ENCODE peak calls at places on chromosome 13, in four cellular contexts. C is transverse colon; X is adrenal gland; S is CD8-positive, alpha-beta T cell. O is an unnamed sample.

GRCh38 chr13:88857256-88857655 is 1186.1 kb downstream of the SLITRK5 start:
- DNase-seq in C (no peak), X (no peak), S (no peak), O (no peak)

GRCh38 chr13:41802684-41803554 is 158.0 kb downstream of the VWA8 start:
- DNase-seq in C (no peak), X (no peak), S (no peak), O (peak; percentile 21)

GRCh38 chr13:98944336-98944735 is 33.5 kb downstream of the DOCK9 start:
- DNase-seq in C (no peak), X (no peak), S (no peak), O (no peak)

GRCh38 chr13:99617474-99618255 is 116.4 kb downstream of the TM9SF2 start:
- DNase-seq in C (peak; percentile 21), X (peak; percentile 40), S (no peak), O (no peak)

GRCh38 chr13:40345654-40346372 is 320.6 kb downstream of the FOXO1 start:
- DNase-seq in C (no peak), X (no peak), S (no peak), O (no peak)

GRCh38 chr13:99993660-99994455 is 12.3 kb downstream of the ZIC2 start:
- DNase-seq in C (no peak), X (no peak), S (no peak), O (no peak)

GRCh38 chr13:72258340-72258981 is 391.5 kb upstream of the DACH1 start:
- DNase-seq in C (no peak), X (no peak), S (no peak), O (no peak)

GRCh38 chr13:110651271-110651670 is 35.9 kb downstream of the NAXD start:
- DNase-seq in C (no peak), X (no peak), S (no peak), O (no peak)

GRCh38 chr13:110685305-110685704 is 20.6 kb downstream of the CARS2 start:
- DNase-seq in C (no peak), X (no peak), S (no peak), O (no peak)

GRCh38 chr13:44573071-44573470 is 3.1 kb downstream of the TSC22D1 start:
- DNase-seq in C (no peak), X (no peak), S (no peak), O (no peak)

GRCh38 chr13:74191036-74191809 is 57.0 kb upstream of the KLF12 start:
- DNase-seq in C (no peak), X (no peak), S (no peak), O (no peak)

GRCh38 chr13:83773961-83774360 is 108.3 kb downstream of the SLITRK1 start:
- DNase-seq in C (no peak), X (no peak), S (no peak), O (no peak)

GRCh38 chr13:28559636-28560259 is 64.8 kb upstream of the FLT1 start:
- DNase-seq in C (no peak), X (no peak), S (no peak), O (no peak)

GRCh38 chr13:35342440-35342839 is 134.0 kb downstream of the MAB21L1 start:
- DNase-seq in C (no peak), X (no peak), S (no peak), O (no peak)

GRCh38 chr13:99959538-99960230 is 11.9 kb downstream of the ZIC5 start:
- DNase-seq in C (no peak), X (no peak), S (no peak), O (no peak)

GRCh38 chr13:114128624-114129522 is 3.5 kb downstream of the RASA3 start:
- DNase-seq in C (peak; percentile 79), X (peak; percentile 69), S (peak; percentile 57), O (no peak)

GRCh38 chr13:26051231-26052135 is at the start of gene SHISA2:
- DNase-seq in C (no peak), X (no peak), S (no peak), O (peak; percentile 58)

GRCh38 chr13:83272076-83272475 is 610.2 kb downstream of the SLITRK1 start:
- DNase-seq in C (no peak), X (no peak), S (no peak), O (no peak)

GRCh38 chr13:51330741-51331140 is 8.8 kb upstream of the SERPINE3 start:
- DNase-seq in C (no peak), X (no peak), S (no peak), O (no peak)

GRCh38 chr13:101139076-101139475 is 277.2 kb downstream of the NALCN start:
- DNase-seq in C (no peak), X (no peak), S (no peak), O (peak; percentile 2)
- TF ChIP-seq CTCF in C (no peak), X (no peak), S (no peak), O (no peak)

GRCh38 chr13:47170971-47171370 is 274.1 kb upstream of the HTR2A start:
- DNase-seq in C (no peak), X (no peak), S (no peak), O (no peak)

GRCh38 chr13:47178090-47178950 is 281.5 kb upstream of the HTR2A start:
- DNase-seq in C (no peak), X (no peak), S (no peak), O (no peak)

GRCh38 chr13:47179321-47179720 is 282.5 kb upstream of the HTR2A start:
- DNase-seq in C (no peak), X (no peak), S (no peak), O (no peak)

GRCh38 chr13:47175172-47175806 is 278.4 kb upstream of the HTR2A start:
- DNase-seq in C (no peak), X (no peak), S (no peak), O (no peak)
- H3K27ac ChIP-seq in C (no peak overlapping the region), X (no peak overlapping the region), S (no peak overlapping the region), O (no peak overlapping the region)

GRCh38 chr13:61685683-61686013 is 270.0 kb upstream of the PCDH20 start:
- DNase-seq in C (no peak), X (no peak), S (no peak), O (no peak)
- TF ChIP-seq CTCF in C (no peak), X (no peak), S (no peak), O (no peak)

DNA sequence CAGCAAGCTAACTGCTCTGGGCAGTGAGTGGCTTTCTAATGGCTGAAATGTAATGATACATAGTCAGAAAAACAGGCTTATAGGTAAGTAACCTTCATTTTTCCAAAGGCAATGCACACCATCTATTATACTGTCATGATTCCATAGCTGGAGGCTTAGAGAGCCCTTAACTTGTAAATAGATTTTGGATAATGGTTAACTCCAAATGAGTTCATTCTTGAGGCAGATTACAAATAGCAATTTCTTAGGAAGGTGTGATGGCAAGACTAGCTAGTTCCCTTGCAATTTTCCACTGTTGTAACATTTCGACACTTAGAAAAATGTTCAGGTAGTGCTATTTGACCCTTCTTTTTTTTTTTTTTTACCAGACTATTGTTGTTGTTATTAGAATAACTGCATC is 789.8 kb upstream of the PCDH9 start:
- DNase-seq in C (no peak), X (no peak), S (no peak), O (no peak)
- H3K27ac ChIP-seq in C (no peak overlapping the region), X (no peak overlapping the region), S (no peak overlapping the region), O (no peak overlapping the region)

DNA sequence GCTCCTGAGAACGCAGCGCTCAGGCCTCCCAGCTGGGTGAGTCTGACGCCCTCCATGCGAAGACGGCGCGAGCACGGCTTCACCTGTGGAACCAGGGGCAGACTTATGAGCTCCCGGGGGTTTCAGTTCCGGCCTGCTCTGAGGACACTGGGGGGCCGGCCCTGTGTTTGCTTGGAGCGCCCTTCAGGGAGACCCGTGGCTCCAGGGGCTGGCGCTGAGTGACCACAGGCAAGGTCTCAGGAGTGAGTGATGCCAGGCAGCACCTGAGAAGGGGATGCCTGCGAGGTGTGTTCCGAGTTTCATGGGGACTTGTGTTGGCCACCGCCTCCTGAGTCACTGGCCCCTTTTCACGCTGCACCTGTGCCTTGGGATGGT is 4.5 kb downstream of the MCF2L start:
- DNase-seq in C (peak; percentile 3), X (no peak), S (no peak), O (no peak)
- TF ChIP-seq CTCF in C (no peak), X (no peak), S (no peak), O (no peak)

DNA sequence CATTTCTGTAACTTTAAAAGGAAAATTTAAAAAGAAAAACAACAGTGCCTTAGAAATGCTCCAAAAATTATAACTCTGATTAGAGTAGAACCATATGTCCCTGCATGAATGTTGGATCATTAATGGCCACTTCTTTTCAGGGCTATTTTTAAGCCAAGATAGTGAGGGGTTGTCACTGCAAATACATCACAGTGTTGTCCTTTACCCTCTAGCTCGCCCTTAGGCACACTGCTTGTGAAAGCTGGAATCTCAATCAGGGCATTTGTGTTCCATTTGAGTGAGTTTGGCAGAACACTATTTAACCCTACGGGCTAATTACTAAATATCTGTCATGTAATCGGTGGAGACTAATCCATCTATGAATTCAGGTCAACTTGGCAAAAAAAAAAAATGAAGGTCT is 212.2 kb downstream of the NHLRC3 start:
- DNase-seq in C (no peak), X (no peak), S (no peak), O (no peak)
- H3K27ac ChIP-seq in C (no peak overlapping the region), X (no peak overlapping the region), S (no peak overlapping the region), O (no peak overlapping the region)

GRCh38 chr13:32445461-32445860 is 17.5 kb upstream of the N4BP2L1 start:
- DNase-seq in C (no peak), X (no peak), S (no peak), O (no peak)

GRCh38 chr13:32446778-32447465 is 19.0 kb upstream of the N4BP2L1 start:
- DNase-seq in C (no peak), X (no peak), S (no peak), O (no peak)

GRCh38 chr13:32446220-32446619 is 18.3 kb upstream of the N4BP2L1 start:
- DNase-seq in C (no peak), X (no peak), S (no peak), O (no peak)

GRCh38 chr13:32448224-32448623 is 20.3 kb upstream of the N4BP2L1 start:
- DNase-seq in C (no peak), X (no peak), S (no peak), O (no peak)

GRCh38 chr13:32443111-32443510 is 15.2 kb upstream of the N4BP2L1 start:
- DNase-seq in C (peak; percentile 35), X (no peak), S (no peak), O (no peak)
- TF ChIP-seq CTCF in C (peak; percentile 24), X (no peak), S (peak; percentile 65), O (no peak)

GRCh38 chr13:81393110-81393509 is 1052.2 kb upstream of the SPRY2 start:
- DNase-seq in C (no peak), X (no peak), S (no peak), O (no peak)
- H3K27ac ChIP-seq in C (peak overlapping the region; percentile 77), X (no peak overlapping the region), S (no peak overlapping the region), O (no peak overlapping the region)

GRCh38 chr13:32415019-32415418 is 12.9 kb downstream of the N4BP2L1 start:
- DNase-seq in C (peak; percentile 25), X (no peak), S (no peak), O (no peak)
- TF ChIP-seq CTCF in C (peak; percentile 31), X (no peak), S (no peak), O (peak; percentile 22)

GRCh38 chr13:33493672-33494365 is 208.3 kb upstream of the STARD13 start:
- DNase-seq in C (no peak), X (no peak), S (no peak), O (no peak)
- H3K27ac ChIP-seq in C (no peak overlapping the region), X (no peak overlapping the region), S (no peak overlapping the region), O (no peak overlapping the region)

O was measured in RWPE1.